ENCODE peak calls at places on chromosomes 16 and 17, in nine cellular contexts. One of them, this sample, is unnamed. For H3K4me1, the result is how much of the 10 kb centered on the place peaks cover.

GRCh38 chr16:86029131-86029741 is 130.3 kb downstream of the IRF8 start:
- DNase-seq in left ventricle myocardium inferior: peak
- DNase-seq in pancreas: peak
- DNase-seq in heart right ventricle: peak
- DNase-seq in cardiac muscle cell: no peak
- DNase-seq in colonic mucosa: peak
- DNase-seq in ovary: no peak
- DNase-seq in adipocyte: peak
- DNase-seq in CD8-positive, alpha-beta memory T cell: no peak
- DNase-seq in this sample: peak

GRCh38 chr17:56029980-56030624 is 123.2 kb upstream of the ANKFN1 start:
- DNase-seq in left ventricle myocardium inferior: no peak
- DNase-seq in pancreas: no peak
- DNase-seq in heart right ventricle: no peak
- DNase-seq in cardiac muscle cell: peak
- DNase-seq in colonic mucosa: no peak
- DNase-seq in ovary: no peak
- DNase-seq in adipocyte: peak
- DNase-seq in CD8-positive, alpha-beta memory T cell: no peak
- DNase-seq in this sample: no peak

GRCh38 chr16:50831751-50832150 is 89.9 kb downstream of the CYLD start:
- DNase-seq in left ventricle myocardium inferior: no peak
- DNase-seq in pancreas: no peak
- DNase-seq in heart right ventricle: no peak
- DNase-seq in cardiac muscle cell: no peak
- DNase-seq in colonic mucosa: no peak
- DNase-seq in ovary: no peak
- DNase-seq in adipocyte: no peak
- DNase-seq in CD8-positive, alpha-beta memory T cell: no peak
- DNase-seq in this sample: no peak

GRCh38 chr16:27515874-27516353 is 33.8 kb downstream of the GTF3C1 start:
- DNase-seq in left ventricle myocardium inferior: no peak
- DNase-seq in pancreas: no peak
- DNase-seq in heart right ventricle: no peak
- DNase-seq in cardiac muscle cell: peak
- DNase-seq in colonic mucosa: no peak
- DNase-seq in ovary: no peak
- DNase-seq in adipocyte: peak
- DNase-seq in CD8-positive, alpha-beta memory T cell: no peak
- DNase-seq in this sample: peak

GRCh38 chr17:29043539-29044165 is 711 bp downstream of the PIPOX start:
- DNase-seq in left ventricle myocardium inferior: no peak
- DNase-seq in pancreas: no peak
- DNase-seq in heart right ventricle: no peak
- DNase-seq in cardiac muscle cell: no peak
- DNase-seq in colonic mucosa: no peak
- DNase-seq in ovary: no peak
- DNase-seq in adipocyte: no peak
- DNase-seq in CD8-positive, alpha-beta memory T cell: no peak
- DNase-seq in this sample: no peak

GRCh38 chr17:80820331-80820730 is 171.3 kb upstream of the CHMP6 start:
- DNase-seq in left ventricle myocardium inferior: no peak
- DNase-seq in pancreas: peak
- DNase-seq in heart right ventricle: no peak
- DNase-seq in cardiac muscle cell: no peak
- DNase-seq in colonic mucosa: no peak
- DNase-seq in ovary: no peak
- DNase-seq in adipocyte: no peak
- DNase-seq in CD8-positive, alpha-beta memory T cell: no peak
- DNase-seq in this sample: no peak

GRCh38 chr16:67648088-67648763 is 3.3 kb downstream of the CARMIL2 start:
- DNase-seq in left ventricle myocardium inferior: no peak
- DNase-seq in pancreas: peak
- DNase-seq in heart right ventricle: no peak
- DNase-seq in cardiac muscle cell: no peak
- DNase-seq in colonic mucosa: no peak
- DNase-seq in ovary: no peak
- DNase-seq in adipocyte: no peak
- DNase-seq in CD8-positive, alpha-beta memory T cell: no peak
- DNase-seq in this sample: no peak

GRCh38 chr17:56638536-56639177 is 45.2 kb downstream of the NOG start:
- DNase-seq in left ventricle myocardium inferior: no peak
- DNase-seq in pancreas: no peak
- DNase-seq in heart right ventricle: no peak
- DNase-seq in cardiac muscle cell: no peak
- DNase-seq in colonic mucosa: no peak
- DNase-seq in ovary: no peak
- DNase-seq in adipocyte: no peak
- DNase-seq in CD8-positive, alpha-beta memory T cell: no peak
- DNase-seq in this sample: no peak

GRCh38 chr17:34382586-34383224 is 19.7 kb upstream of the CCL1 start:
- DNase-seq in left ventricle myocardium inferior: no peak
- DNase-seq in pancreas: no peak
- DNase-seq in heart right ventricle: no peak
- DNase-seq in cardiac muscle cell: no peak
- DNase-seq in colonic mucosa: no peak
- DNase-seq in ovary: no peak
- DNase-seq in adipocyte: no peak
- DNase-seq in CD8-positive, alpha-beta memory T cell: no peak
- DNase-seq in this sample: no peak

GRCh38 chr16:79728923-79729240 is 128.3 kb upstream of the MAF start:
- DNase-seq in left ventricle myocardium inferior: no peak
- DNase-seq in pancreas: no peak
- DNase-seq in heart right ventricle: no peak
- DNase-seq in cardiac muscle cell: no peak
- DNase-seq in colonic mucosa: no peak
- DNase-seq in ovary: no peak
- DNase-seq in adipocyte: no peak
- DNase-seq in CD8-positive, alpha-beta memory T cell: no peak
- DNase-seq in this sample: no peak

GRCh38 chr16:87839542-87840461 is 29.5 kb downstream of the SLC7A5 start:
- DNase-seq in left ventricle myocardium inferior: no peak
- DNase-seq in pancreas: no peak
- DNase-seq in heart right ventricle: no peak
- DNase-seq in cardiac muscle cell: no peak
- DNase-seq in colonic mucosa: no peak
- DNase-seq in ovary: no peak
- DNase-seq in adipocyte: no peak
- DNase-seq in CD8-positive, alpha-beta memory T cell: no peak
- DNase-seq in this sample: no peak

DNA sequence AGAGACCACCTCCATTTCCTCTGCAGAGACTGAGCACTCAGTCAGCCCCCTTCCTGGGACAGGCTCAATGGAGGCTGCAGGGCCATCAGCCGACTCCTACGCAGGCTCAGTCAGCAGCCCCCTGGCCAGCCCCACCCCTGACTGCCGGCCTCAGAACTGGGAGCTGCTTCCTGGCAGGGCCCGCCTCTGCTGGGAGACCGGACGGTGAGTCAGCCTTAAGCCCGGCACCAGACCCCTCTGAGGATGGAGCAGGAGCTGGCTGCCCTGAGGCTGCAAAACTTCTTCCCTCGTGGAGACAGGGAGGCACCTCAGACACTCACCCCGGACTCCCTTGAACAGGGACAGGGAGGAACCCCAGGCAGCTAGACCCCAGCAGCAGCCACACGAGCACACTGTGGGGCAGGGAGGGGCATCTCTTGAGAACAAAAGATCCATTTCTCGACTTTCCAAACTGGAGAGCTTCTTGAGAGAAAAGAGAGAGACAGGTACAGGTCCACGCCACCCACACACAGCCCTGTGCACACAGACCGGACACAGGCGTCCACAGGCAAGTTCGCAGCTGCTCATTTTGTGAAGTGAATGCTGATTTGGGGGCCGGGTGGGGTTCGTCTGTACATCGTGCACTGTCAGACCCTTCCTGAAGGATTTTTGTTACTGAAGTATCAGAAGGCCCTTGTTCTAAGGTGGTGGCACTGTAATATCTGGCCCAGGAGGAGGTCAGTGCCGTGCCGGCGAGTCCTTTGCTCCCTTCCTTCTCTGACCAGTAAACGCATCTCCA is 1.3 kb upstream of the TUBB3 start:
- DNase-seq in left ventricle myocardium inferior: peak
- DNase-seq in pancreas: peak
- DNase-seq in heart right ventricle: peak
- DNase-seq in cardiac muscle cell: peak
- DNase-seq in colonic mucosa: peak
- DNase-seq in ovary: peak
- DNase-seq in adipocyte: peak
- DNase-seq in CD8-positive, alpha-beta memory T cell: no peak
- DNase-seq in this sample: peak
- H3K4me1 ChIP-seq in left ventricle myocardium inferior: half or more
- H3K4me1 ChIP-seq in pancreas: under half
- H3K4me1 ChIP-seq in heart right ventricle: under half
- H3K4me1 ChIP-seq in cardiac muscle cell: under half
- H3K4me1 ChIP-seq in colonic mucosa: under half
- H3K4me1 ChIP-seq in ovary: under half
- H3K4me1 ChIP-seq in adipocyte: under half
- H3K4me1 ChIP-seq in CD8-positive, alpha-beta memory T cell: half or more
- H3K4me1 ChIP-seq in this sample: half or more

DNA sequence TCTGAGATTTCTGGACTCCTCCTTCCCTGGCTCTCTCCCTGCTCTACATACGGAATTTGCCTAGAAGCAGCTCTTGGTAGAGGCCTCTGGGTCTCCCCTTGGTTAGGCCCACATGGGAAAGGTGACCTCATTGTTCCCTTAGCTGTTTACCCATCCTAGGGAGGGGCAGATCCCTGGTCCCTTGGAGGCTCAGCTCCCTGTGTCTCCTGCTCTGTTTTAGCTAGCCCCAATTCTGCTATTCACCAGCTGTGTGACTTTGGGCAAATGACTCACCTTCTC is 3.8 kb downstream of the ABCC3 start:
- DNase-seq in left ventricle myocardium inferior: no peak
- DNase-seq in pancreas: no peak
- DNase-seq in heart right ventricle: no peak
- DNase-seq in cardiac muscle cell: no peak
- DNase-seq in colonic mucosa: no peak
- DNase-seq in ovary: no peak
- DNase-seq in adipocyte: no peak
- DNase-seq in CD8-positive, alpha-beta memory T cell: no peak
- DNase-seq in this sample: no peak
- H3K4me1 ChIP-seq in left ventricle myocardium inferior: under half
- H3K4me1 ChIP-seq in pancreas: under half
- H3K4me1 ChIP-seq in heart right ventricle: under half
- H3K4me1 ChIP-seq in cardiac muscle cell: under half
- H3K4me1 ChIP-seq in colonic mucosa: under half
- H3K4me1 ChIP-seq in ovary: under half
- H3K4me1 ChIP-seq in adipocyte: half or more
- H3K4me1 ChIP-seq in CD8-positive, alpha-beta memory T cell: under half
- H3K4me1 ChIP-seq in this sample: half or more

GRCh38 chr17:74211141-74211928 is 2.0 kb upstream of the TTYH2 start:
- DNase-seq in left ventricle myocardium inferior: no peak
- DNase-seq in pancreas: no peak
- DNase-seq in heart right ventricle: no peak
- DNase-seq in cardiac muscle cell: peak
- DNase-seq in colonic mucosa: no peak
- DNase-seq in ovary: no peak
- DNase-seq in adipocyte: no peak
- DNase-seq in CD8-positive, alpha-beta memory T cell: no peak
- DNase-seq in this sample: no peak

GRCh38 chr17:74212913-74213791 is at the start of gene TTYH2:
- DNase-seq in left ventricle myocardium inferior: peak
- DNase-seq in pancreas: peak
- DNase-seq in heart right ventricle: peak
- DNase-seq in cardiac muscle cell: peak
- DNase-seq in colonic mucosa: peak
- DNase-seq in ovary: peak
- DNase-seq in adipocyte: peak
- DNase-seq in CD8-positive, alpha-beta memory T cell: peak
- DNase-seq in this sample: peak

GRCh38 chr17:74210191-74211140 is 2.9 kb upstream of the TTYH2 start:
- DNase-seq in left ventricle myocardium inferior: peak
- DNase-seq in pancreas: peak
- DNase-seq in heart right ventricle: peak
- DNase-seq in cardiac muscle cell: peak
- DNase-seq in colonic mucosa: peak
- DNase-seq in ovary: peak
- DNase-seq in adipocyte: peak
- DNase-seq in CD8-positive, alpha-beta memory T cell: peak
- DNase-seq in this sample: peak

GRCh38 chr17:74212262-74212912 is 984 bp upstream of the TTYH2 start:
- DNase-seq in left ventricle myocardium inferior: peak
- DNase-seq in pancreas: no peak
- DNase-seq in heart right ventricle: peak
- DNase-seq in cardiac muscle cell: no peak
- DNase-seq in colonic mucosa: peak
- DNase-seq in ovary: no peak
- DNase-seq in adipocyte: peak
- DNase-seq in CD8-positive, alpha-beta memory T cell: peak
- DNase-seq in this sample: no peak

DNA sequence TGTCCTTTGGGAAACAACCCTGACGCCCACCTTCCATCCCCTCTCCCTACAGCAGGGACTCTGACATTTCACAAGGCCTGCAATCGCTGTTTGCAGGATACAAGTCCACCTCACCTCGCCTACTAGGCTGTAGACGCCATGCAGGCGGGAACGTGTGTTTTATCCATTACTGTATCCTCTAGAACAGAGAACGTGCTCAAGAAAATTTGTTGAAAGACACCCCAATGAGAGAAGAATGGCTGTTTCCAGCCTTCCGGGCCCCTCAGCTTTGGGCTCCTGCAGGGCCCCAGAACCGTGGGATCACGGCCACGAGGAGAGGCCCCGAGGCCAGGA is 1.5 kb upstream of the TTYH2 start:
- DNase-seq in left ventricle myocardium inferior: no peak
- DNase-seq in pancreas: no peak
- DNase-seq in heart right ventricle: no peak
- DNase-seq in cardiac muscle cell: no peak
- DNase-seq in colonic mucosa: no peak
- DNase-seq in ovary: no peak
- DNase-seq in adipocyte: no peak
- DNase-seq in CD8-positive, alpha-beta memory T cell: no peak
- DNase-seq in this sample: no peak
- H3K4me1 ChIP-seq in left ventricle myocardium inferior: half or more
- H3K4me1 ChIP-seq in pancreas: under half
- H3K4me1 ChIP-seq in heart right ventricle: under half
- H3K4me1 ChIP-seq in cardiac muscle cell: under half
- H3K4me1 ChIP-seq in colonic mucosa: under half
- H3K4me1 ChIP-seq in ovary: under half
- H3K4me1 ChIP-seq in adipocyte: under half
- H3K4me1 ChIP-seq in CD8-positive, alpha-beta memory T cell: under half
- H3K4me1 ChIP-seq in this sample: half or more

DNA sequence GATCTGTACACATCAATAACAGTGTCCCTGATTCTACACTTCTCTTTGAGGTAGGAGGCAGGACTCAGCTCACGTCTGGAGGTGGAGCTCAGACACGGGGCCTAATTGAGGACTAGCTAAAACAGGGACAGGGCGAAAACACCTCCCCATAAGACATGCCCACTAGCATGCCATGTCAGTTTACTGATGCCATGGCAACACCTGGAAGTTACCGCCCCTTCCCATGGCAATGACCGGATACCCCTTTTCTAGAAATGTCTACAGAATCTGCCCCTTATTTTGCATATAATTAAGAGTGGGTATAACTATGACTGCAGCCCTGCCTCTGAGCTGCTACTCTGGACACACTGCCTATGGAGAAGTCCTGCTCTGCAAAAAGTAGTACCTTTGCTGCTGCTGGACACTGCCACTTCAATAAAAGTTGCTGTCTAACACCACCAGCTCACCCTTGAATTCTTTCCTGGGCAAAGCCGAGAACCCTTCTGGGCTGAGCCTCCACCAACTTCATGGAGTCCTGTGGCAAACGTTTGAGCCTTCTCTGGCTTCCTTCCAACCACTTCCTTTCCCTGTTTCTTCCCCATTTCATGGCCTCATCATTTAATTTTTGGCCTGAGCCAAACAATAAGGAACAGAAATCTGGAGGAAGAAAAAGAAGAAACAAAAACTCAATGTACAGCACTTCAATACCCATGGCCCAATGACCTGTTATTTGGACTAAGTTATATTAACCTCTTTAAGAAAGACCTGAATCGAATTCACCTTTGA is 21.0 kb downstream of the PHB1 start:
- DNase-seq in left ventricle myocardium inferior: no peak
- DNase-seq in pancreas: no peak
- DNase-seq in heart right ventricle: no peak
- DNase-seq in cardiac muscle cell: no peak
- DNase-seq in colonic mucosa: no peak
- DNase-seq in ovary: no peak
- DNase-seq in adipocyte: peak
- DNase-seq in CD8-positive, alpha-beta memory T cell: no peak
- DNase-seq in this sample: no peak
- H3K4me1 ChIP-seq in left ventricle myocardium inferior: under half
- H3K4me1 ChIP-seq in pancreas: under half
- H3K4me1 ChIP-seq in heart right ventricle: under half
- H3K4me1 ChIP-seq in cardiac muscle cell: under half
- H3K4me1 ChIP-seq in colonic mucosa: under half
- H3K4me1 ChIP-seq in ovary: under half
- H3K4me1 ChIP-seq in adipocyte: under half
- H3K4me1 ChIP-seq in CD8-positive, alpha-beta memory T cell: under half
- H3K4me1 ChIP-seq in this sample: under half

This sample was measured in stomach.